ENCODE peak calls at places on chromosomes 4 and X, in nine cellular contexts. T is heart left ventricle; W is left ventricle myocardium inferior; M is lower leg skin; U is CD8-positive, alpha-beta T cell; F is cardiac fibroblast; C is stomach; D is GM12865; X is ovary. R is an unnamed sample.

GRCh38 chrX:10441464-10441863 is 178.9 kb downstream of the MID1 start:
- DNase-seq in X (no peak), D (no peak), U (no peak), C (no peak), F (no peak), M (no peak), T (no peak), W (no peak), R (no peak)

GRCh38 chrX:120514236-120514635 is 45.1 kb upstream of the LAMP2 start:
- DNase-seq in W (no peak), X (no peak), C (no peak), M (no peak), U (no peak), F (peak; percentile 31), D (peak; percentile 15), T (no peak), R (peak; percentile 19)

GRCh38 chr4:2248044-2248780 is 6.3 kb upstream of the HAUS3 start:
- DNase-seq in F (no peak), U (no peak), T (no peak), C (peak; percentile 17), X (no peak), M (peak; percentile 12), D (peak; percentile 1), W (no peak), R (no peak)

GRCh38 chr4:104967034-104967401 is 179.7 kb upstream of the TET2 start:
- DNase-seq in M (peak; percentile 83), X (no peak), C (no peak), W (no peak), U (no peak), T (no peak), D (peak; percentile 60), F (no peak), R (no peak)

GRCh38 chr4:179196511-179196910 is 1754.3 kb upstream of the AGA start:
- DNase-seq in U (no peak), D (no peak), M (no peak), F (peak; percentile 1), C (no peak), W (no peak), X (no peak), T (no peak), R (no peak)

GRCh38 chr4:8911311-8912088 is 39.9 kb upstream of the HMX1 start:
- DNase-seq in X (no peak), M (peak; percentile 5), U (no peak), W (no peak), D (no peak), C (peak; percentile 18), T (no peak), F (no peak), R (no peak)

GRCh38 chr4:13640149-13640671 is 12.7 kb upstream of the BOD1L1 start:
- DNase-seq in U (no peak), M (no peak), D (no peak), F (peak; percentile 31), T (no peak), X (no peak), C (no peak), W (no peak), R (peak; percentile 84)

GRCh38 chr4:161573836-161574235 is 590.0 kb downstream of the FSTL5 start:
- DNase-seq in W (no peak), D (no peak), C (no peak), X (no peak), T (no peak), U (no peak), F (no peak), M (no peak), R (peak; percentile 25)

GRCh38 chrX:17527135-17527701 is 152.2 kb downstream of the NHS start:
- DNase-seq in F (peak; percentile 24), M (no peak), W (peak; percentile 54), X (peak; percentile 30), T (peak; percentile 69), C (peak; percentile 61), U (no peak), D (no peak), R (peak; percentile 8)

GRCh38 chr4:123325241-123325681 is 71.3 kb upstream of the SPRY1 start:
- DNase-seq in X (no peak), W (no peak), T (no peak), F (no peak), D (peak; percentile 85), U (no peak), C (no peak), M (no peak), R (no peak)

GRCh38 chrX:1093112-1093511 is 119.3 kb downstream of the CRLF2 start:
- DNase-seq in M (no peak), C (no peak), D (no peak), F (no peak), T (no peak), X (no peak), W (no peak), U (peak; percentile 7), R (no peak)

GRCh38 chrX:11401966-11402365 is 108.8 kb downstream of the AMELX start:
- DNase-seq in X (no peak), W (no peak), T (no peak), D (no peak), F (peak; percentile 71), U (no peak), M (no peak), C (no peak), R (no peak)

GRCh38 chr4:152771736-152772533 is 7.6 kb downstream of the TIGD4 start:
- DNase-seq in M (no peak), C (no peak), F (no peak), W (no peak), X (no peak), D (peak; percentile 33), T (no peak), U (no peak), R (no peak)

GRCh38 chrX:43976216-43976615 is 3.0 kb upstream of the NDP start:
- DNase-seq in X (no peak), T (no peak), D (no peak), U (no peak), C (no peak), M (no peak), W (no peak), F (peak; percentile 2), R (no peak)

DNA sequence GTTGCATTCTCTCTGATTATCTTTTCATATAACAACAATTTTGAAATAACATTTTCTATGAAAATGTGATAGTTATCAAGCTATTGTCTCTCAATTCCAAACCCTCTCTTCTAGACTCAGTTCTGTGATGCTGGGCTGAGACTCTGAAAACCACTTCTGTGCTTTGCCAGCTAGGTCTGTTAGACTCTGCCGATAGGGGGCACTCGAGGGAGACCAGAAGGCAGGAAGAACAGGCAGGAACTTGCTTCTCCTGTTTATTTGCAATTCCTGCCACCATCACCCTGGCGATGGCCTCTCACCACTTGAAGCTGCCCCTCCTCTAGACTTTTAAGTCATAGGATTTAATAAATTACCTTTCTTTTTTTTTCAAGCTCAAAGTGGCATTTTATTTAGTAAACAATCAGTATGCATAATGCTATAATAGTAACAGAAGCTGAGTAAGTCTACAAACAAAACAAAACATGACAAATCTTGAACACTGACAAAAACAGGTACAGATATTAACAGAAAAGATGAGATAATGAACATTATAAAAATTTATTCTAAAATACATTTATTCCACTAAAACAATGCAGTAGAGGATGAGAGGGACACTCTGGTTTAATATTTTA is 49.7 kb downstream of the RASL11B start:
- DNase-seq in D (peak; percentile 85), U (peak; percentile 57), T (peak; percentile 81), F (peak; percentile 85), C (peak; percentile 84), M (peak; percentile 58), W (peak; percentile 59), X (peak; percentile 72), R (peak; percentile 79)
- H3K4me3 ChIP-seq in D (no peak overlapping the region), U (no peak overlapping the region), T (no peak overlapping the region), F (no peak overlapping the region), C (no peak overlapping the region), M (no peak overlapping the region), W (no peak overlapping the region), X (no peak overlapping the region), R (no peak overlapping the region)

GRCh38 chrX:50768801-50769200 is 45.2 kb downstream of the SHROOM4 start:
- DNase-seq in T (no peak), C (no peak), M (no peak), F (peak; percentile 2), X (no peak), U (no peak), D (no peak), W (no peak), R (no peak)

GRCh38 chrX:50765986-50766385 is 48.0 kb downstream of the SHROOM4 start:
- DNase-seq in F (no peak), U (no peak), T (no peak), M (no peak), D (no peak), X (no peak), W (no peak), C (no peak), R (no peak)

GRCh38 chrX:50770702-50771101 is 43.3 kb downstream of the SHROOM4 start:
- DNase-seq in X (no peak), T (peak; percentile 28), D (no peak), U (no peak), F (peak; percentile 2), W (no peak), M (no peak), C (no peak), R (no peak)

DNA sequence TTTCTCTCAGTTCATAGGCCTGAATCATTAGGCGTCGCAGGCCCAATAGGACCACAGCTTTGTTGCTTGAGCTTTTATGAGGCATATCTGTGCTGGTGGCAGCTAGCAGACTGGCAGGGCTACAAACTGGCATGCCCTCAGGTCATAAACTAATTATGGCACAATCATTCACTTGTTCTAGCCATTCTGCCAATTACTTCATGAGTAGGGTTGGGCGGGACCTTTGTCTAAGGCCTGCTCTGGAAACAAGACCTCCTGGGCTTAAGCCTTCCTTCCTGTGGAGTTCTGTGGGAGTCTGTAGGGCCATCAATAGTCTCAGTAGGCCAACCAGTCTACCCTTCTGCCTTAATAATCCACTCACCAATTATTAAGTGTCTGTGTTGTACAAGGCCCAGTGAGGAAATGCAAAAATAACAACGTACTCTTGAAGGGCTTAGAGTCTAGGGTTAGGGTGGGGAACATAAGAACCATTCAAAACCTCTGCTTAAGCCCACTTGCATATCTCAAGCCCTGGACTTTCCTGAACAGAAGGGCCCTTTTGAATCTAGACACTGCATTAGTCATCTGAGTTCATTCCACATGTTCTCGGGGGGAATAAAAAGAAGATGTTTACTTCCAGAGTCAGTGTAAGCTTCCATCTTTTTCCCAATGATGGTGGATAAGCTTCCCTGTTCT is 44.5 kb downstream of the SHROOM4 start:
- DNase-seq in M (peak; percentile 21), F (no peak), U (no peak), T (peak; percentile 29), D (no peak), W (peak; percentile 11), C (no peak), X (no peak), R (no peak)
- TF ChIP-seq CTCF in M (no peak), F (no peak), U (no peak), T (no peak), D (no peak), W (no peak), C (no peak), X (no peak), R (no peak)

GRCh38 chrX:71198066-71198465 is 25.0 kb upstream of the GJB1 start:
- DNase-seq in C (no peak), U (no peak), M (no peak), D (peak; percentile 73), F (no peak), W (no peak), T (no peak), X (no peak), R (no peak)
- H3K4me3 ChIP-seq in C (peak overlapping the region; percentile 4), U (peak overlapping the region; percentile 52), M (no peak overlapping the region), D (peak overlapping the region; percentile 79), F (no peak overlapping the region), W (peak overlapping the region; percentile 14), T (peak overlapping the region; percentile 25), X (no peak overlapping the region), R (no peak overlapping the region)

DNA sequence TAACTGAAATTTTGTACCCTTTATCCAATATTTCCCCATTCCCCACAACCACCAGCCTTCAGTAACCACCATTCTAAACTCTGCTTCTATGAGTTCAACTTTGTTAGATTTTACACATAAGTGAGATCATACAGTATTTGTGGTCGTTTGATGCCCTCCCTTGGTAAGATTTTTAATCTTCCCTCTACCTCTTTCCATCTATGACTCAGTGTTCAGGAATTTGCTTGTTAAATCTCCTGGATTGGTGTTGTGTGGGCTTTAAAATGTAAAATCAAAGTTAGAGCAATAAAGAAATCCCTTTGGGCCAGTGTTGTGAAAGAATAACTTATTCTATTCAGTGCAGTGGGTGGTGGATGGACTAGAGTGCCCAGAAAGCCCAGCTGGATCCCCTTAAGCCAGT is 37.4 kb downstream of the SLC16A2 start:
- DNase-seq in D (no peak), W (no peak), U (no peak), M (no peak), F (peak; percentile 69), C (no peak), X (no peak), T (no peak), R (peak; percentile 60)
- TF ChIP-seq CTCF in D (no peak), W (no peak), U (no peak), M (no peak), F (no peak), C (no peak), X (no peak), T (no peak), R (no peak)

R was measured in fibroblast of villous mesenchyme.